ENCODE peak calls at places on chromosomes 6 and 20, in five cellular contexts. V is colonic mucosa; T is CD8-positive, alpha-beta T cell; R is cardiac muscle cell; S is fibroblast of lung. N is an unnamed sample.

GRCh38 chr6:43796910-43797890 is 27.2 kb downstream of the VEGFA start:
- DNase-seq in T (no peak), V (no peak), S (no peak), R (peak), N (no peak)

GRCh38 chr6:134379086-134379485 is 61.2 kb upstream of the SGK1 start:
- DNase-seq in R (no peak), S (no peak), V (peak), T (no peak), N (no peak)

GRCh38 chr20:29301624-29302259 is 1955.7 kb upstream of the DEFB115 start:
- DNase-seq in V (no peak), R (no peak), T (no peak), S (no peak), N (no peak)

GRCh38 chr6:116393430-116393829 is 22.7 kb downstream of the DSE start:
- DNase-seq in S (no peak), V (no peak), T (no peak), R (no peak), N (no peak)

GRCh38 chr6:157280947-157281346 is 42.4 kb downstream of the TMEM242 start:
- DNase-seq in T (no peak), V (no peak), S (no peak), R (no peak), N (no peak)

GRCh38 chr6:71983131-71983530 is 96.8 kb downstream of the RIMS1 start:
- DNase-seq in V (no peak), R (no peak), S (no peak), T (no peak), N (no peak)

GRCh38 chr6:43806041-43806757 is 36.2 kb downstream of the VEGFA start:
- DNase-seq in S (no peak), T (no peak), V (peak), R (no peak), N (no peak)

GRCh38 chr20:17518339-17519052 is 12.7 kb downstream of the BFSP1 start:
- DNase-seq in V (no peak), R (no peak), T (no peak), S (no peak), N (no peak)

GRCh38 chr6:144334150-144334708 is 49.1 kb downstream of the UTRN start:
- DNase-seq in R (no peak), T (peak), S (no peak), V (peak), N (no peak)

GRCh38 chr6:137871299-137871698 is 4.2 kb downstream of the TNFAIP3 start:
- DNase-seq in V (no peak), R (no peak), T (no peak), S (no peak), N (no peak)

GRCh38 chr6:137872071-137872470 is 5.0 kb downstream of the TNFAIP3 start:
- DNase-seq in R (no peak), V (no peak), S (no peak), T (no peak), N (no peak)

GRCh38 chr6:137869781-137870180 is 2.7 kb downstream of the TNFAIP3 start:
- DNase-seq in V (no peak), S (no peak), R (no peak), T (no peak), N (no peak)

GRCh38 chr6:137870286-137870685 is 3.2 kb downstream of the TNFAIP3 start:
- DNase-seq in S (no peak), V (no peak), R (no peak), T (no peak), N (no peak)

DNA sequence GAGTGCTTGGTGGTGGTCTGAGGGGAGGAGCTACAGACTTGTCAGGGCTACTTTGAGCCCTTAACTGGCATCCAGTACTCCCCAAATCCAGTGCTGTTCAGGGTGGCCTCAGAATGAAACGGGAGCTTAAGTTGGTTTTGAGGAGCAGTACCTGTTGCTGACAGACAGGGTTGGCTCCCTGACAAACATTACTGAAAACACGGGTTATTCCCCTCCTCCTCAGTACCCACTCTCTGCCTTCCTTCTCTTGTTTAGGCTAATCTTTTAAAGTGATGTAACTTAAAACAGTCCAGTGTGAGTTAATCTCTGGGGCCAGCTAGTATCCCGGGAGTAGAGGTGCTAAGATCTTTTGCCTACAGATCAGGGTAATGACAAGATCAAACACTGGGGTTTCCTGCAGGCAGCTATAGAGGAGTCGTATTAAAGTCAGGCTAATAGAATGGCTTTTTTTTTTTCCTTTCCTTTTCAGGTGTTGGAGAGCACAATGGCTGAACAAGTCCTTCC is 3.7 kb downstream of the TNFAIP3 start:
- DNase-seq in R (no peak), T (no peak), S (no peak), V (no peak), N (no peak)
- H3K4me3 ChIP-seq in R (no peak), T (peak), S (no peak), V (no peak), N (no peak)

DNA sequence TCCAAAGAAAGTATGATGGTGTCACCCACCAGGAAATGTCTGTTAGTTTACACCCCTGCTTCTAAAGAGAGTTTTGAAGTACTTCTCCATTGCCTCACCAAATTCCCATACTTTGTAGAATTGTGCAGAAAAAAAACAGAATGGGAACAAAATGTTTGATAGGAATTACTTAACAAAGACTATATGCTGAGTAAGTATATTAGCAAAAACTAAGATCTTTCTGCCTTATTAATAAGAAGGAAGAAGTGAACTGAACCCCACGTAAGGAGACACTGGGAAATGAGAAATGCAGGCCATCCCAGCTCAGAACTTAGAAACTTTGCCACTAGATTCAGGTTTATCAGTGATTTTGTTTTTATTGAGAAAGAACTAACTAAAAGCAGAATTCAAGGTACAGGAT is 102.6 kb upstream of the BMP5 start:
- DNase-seq in T (no peak), R (no peak), S (no peak), V (no peak), N (no peak)
- TF ChIP-seq CTCF in T (no peak), R (no peak), S (no peak), V (no peak), N (no peak)

GRCh38 chr20:650954-651353 is 2.0 kb downstream of the SRXN1 start:
- DNase-seq in V (no peak), S (no peak), T (no peak), R (no peak), N (no peak)
- H3K4me3 ChIP-seq in V (no peak), S (no peak), T (no peak), R (no peak), N (no peak)

GRCh38 chr6:1363298-1363697 is 26.1 kb upstream of the FOXF2 start:
- DNase-seq in T (no peak), S (no peak), R (no peak), V (no peak), N (no peak)

GRCh38 chr6:1365701-1366100 is 23.7 kb upstream of the FOXF2 start:
- DNase-seq in V (no peak), T (no peak), S (peak), R (no peak), N (no peak)

GRCh38 chr6:1362643-1363042 is 26.7 kb upstream of the FOXF2 start:
- DNase-seq in S (no peak), V (no peak), T (no peak), R (no peak), N (no peak)

GRCh38 chr6:1364791-1365190 is 24.6 kb upstream of the FOXF2 start:
- DNase-seq in R (no peak), T (no peak), S (no peak), V (no peak), N (no peak)

DNA sequence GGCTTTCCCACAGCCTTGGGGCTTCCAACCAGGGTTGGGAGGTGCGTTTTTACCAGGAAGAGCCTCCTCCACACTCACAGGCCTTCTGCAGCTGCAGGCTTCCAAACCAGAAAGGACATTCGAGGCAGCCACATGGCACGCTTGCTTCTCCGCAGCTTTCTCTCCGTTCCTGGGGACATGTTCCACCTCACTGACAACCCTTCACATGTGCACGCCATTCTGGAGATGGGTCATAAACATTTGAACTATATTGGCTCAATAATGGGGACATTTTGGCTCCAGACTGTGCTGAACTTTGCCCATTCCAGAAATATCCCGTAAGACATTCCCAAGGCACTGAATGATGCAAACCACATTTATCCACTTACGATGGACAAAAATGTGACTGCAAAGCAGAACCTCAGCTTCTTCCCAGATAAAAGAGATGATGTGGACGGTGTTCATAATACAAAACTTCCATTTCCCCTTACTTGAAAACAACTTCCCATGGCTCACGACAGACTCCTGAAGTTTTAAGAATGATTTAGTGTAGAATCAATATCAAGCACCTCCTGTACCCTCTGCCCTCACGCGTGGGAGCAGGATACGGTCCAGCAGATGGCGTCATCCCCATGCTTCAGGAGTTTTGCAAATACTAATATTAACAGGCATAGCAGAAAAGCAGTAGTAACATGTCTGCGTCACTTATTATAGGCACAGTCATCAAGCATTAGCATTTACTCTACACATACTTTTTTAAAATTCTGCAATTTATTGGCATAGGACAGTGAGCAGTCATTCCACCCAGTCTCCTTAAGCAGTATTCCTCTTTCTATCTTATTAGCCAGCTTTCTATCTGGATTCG is 25.4 kb upstream of the FOXF2 start:
- DNase-seq in T (no peak), V (no peak), S (peak), R (no peak), N (no peak)
- TF ChIP-seq CTCF in T (no peak), V (no peak), S (peak), R (peak), N (peak)

GRCh38 chr6:31401403-31401802 is 2.0 kb upstream of the MICA start:
- DNase-seq in T (peak), V (peak), R (no peak), S (peak), N (peak)
- H3K4me3 ChIP-seq in T (peak), V (peak), R (no peak), S (peak), N (peak)

DNA sequence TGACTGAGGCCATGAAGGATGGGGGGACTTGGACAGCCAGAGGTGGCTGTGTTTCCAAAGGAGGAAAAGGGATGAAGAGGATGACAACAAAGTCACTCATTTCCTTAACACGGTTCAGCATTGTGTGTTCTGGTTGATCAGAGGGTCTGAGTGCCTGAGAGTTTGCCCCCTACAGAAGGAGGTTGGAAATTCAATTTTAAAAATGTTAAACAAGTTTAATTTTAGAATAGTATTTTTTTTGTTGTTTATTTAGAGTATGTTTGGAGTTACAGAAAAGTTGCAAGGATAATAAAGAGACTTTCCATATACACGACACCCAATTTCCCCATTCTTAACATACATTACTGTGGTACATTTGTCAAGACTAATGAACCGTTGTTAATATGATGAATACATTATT is 10.3 kb upstream of the VAPB start:
- DNase-seq in T (no peak), S (no peak), R (no peak), V (no peak), N (no peak)
- TF ChIP-seq CTCF in T (no peak), S (peak), R (peak), V (no peak), N (peak)

DNA sequence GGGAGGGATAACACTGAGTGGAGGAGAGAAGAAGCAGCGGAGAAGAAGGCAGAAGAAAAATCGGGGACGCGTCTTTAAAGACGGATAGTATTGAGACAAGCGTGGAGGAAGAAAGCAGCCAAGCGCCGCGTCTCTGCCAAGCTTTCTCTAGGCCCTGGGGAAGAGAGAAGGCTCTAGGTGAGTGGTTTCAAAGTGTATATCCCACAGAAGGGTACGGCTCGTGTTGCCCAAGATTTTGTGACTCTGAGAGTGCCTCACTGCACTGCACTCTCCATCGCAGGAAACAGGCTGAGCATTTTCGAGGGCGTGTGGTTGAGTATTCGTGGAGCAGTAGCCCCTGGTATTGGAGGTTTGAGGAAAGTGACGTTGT is 185.4 kb downstream of the TRIM27 start:
- DNase-seq in T (no peak), R (no peak), S (no peak), V (no peak), N (no peak)
- H3K4me3 ChIP-seq in T (no peak), R (no peak), S (no peak), V (no peak), N (no peak)

GRCh38 chr6:163579111-163579879 is 164.8 kb downstream of the QKI start:
- DNase-seq in V (no peak), R (peak), S (no peak), T (no peak), N (no peak)

GRCh38 chr6:163583558-163583957 is 169.0 kb downstream of the QKI start:
- DNase-seq in T (no peak), V (no peak), R (no peak), S (no peak), N (no peak)

GRCh38 chr6:163580311-163581030 is 166.0 kb downstream of the QKI start:
- DNase-seq in R (no peak), V (no peak), S (no peak), T (no peak), N (no peak)

GRCh38 chr6:163577404-163577803 is 162.9 kb downstream of the QKI start:
- DNase-seq in S (no peak), T (no peak), V (no peak), R (no peak), N (no peak)

DNA sequence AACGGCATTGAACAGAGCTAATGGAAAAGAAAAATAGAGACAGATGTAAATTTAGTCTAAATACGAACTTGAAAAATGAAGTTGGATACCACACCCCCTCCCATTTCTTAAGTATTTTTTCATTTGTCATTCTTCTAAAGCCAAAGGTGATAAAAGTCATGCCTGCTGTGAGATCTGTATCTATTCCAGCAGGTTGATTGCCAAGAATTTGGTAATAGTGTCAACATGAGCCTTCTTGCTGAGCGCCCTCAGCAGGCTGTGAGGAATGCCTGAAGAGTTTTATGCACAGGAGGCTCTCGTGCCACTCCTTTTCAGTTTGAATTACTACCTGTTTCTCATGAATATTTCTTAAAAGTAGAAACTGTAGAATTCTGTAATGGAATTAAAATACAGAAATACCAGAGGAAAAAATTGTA is 165.4 kb downstream of the QKI start:
- DNase-seq in R (peak), S (peak), T (no peak), V (no peak), N (no peak)
- TF ChIP-seq CTCF in R (peak), S (no peak), T (no peak), V (no peak), N (peak)

GRCh38 chr6:37535701-37536461 is 36.2 kb upstream of the CCDC167 start:
- DNase-seq in V (no peak), T (peak), R (peak), S (no peak), N (no peak)
- H3K4me3 ChIP-seq in V (no peak), T (peak), R (peak), S (no peak), N (peak)